ENCODE peak calls at places on chromosome 9, in four cellular contexts. E is AG09319, V is uterus, B is choroid plexus epithelial cell. R is an unnamed sample.

GRCh38 chr9:125851971-125852370 is 104.8 kb downstream of the PBX3 start:
- DNase-seq in B (no peak), V (no peak), E (no peak), R (no peak)

GRCh38 chr9:131545003-131545785 is at the start of gene PRRT1B:
- DNase-seq in E (no peak), V (no peak), B (peak), R (no peak)

GRCh38 chr9:131610231-131610761 is 65.0 kb downstream of the PRRT1B start:
- DNase-seq in B (no peak), V (peak), E (peak), R (no peak)

GRCh38 chr9:132857601-132858342 is 20.3 kb downstream of the AK8 start:
- DNase-seq in V (no peak), E (no peak), B (peak), R (no peak)

GRCh38 chr9:99187311-99187710 is 34.4 kb downstream of the ALG2 start:
- DNase-seq in E (no peak), V (no peak), B (no peak), R (no peak)

GRCh38 chr9:32344551-32345182 is 39.8 kb upstream of the ACO1 start:
- DNase-seq in E (no peak), B (peak), V (no peak), R (no peak)

GRCh38 chr9:27247756-27248155 is 49.2 kb downstream of the EQTN start:
- DNase-seq in B (peak), E (peak), V (no peak), R (no peak)

GRCh38 chr9:14209399-14209990 is 104.4 kb downstream of the NFIB start:
- DNase-seq in E (no peak), V (no peak), B (no peak), R (no peak)

GRCh38 chr9:88388886-88389617 is 808 bp downstream of the SPIN1 start:
- DNase-seq in E (peak), V (peak), B (peak), R (no peak)

GRCh38 chr9:131608469-131609115 is 63.3 kb downstream of the PRRT1B start:
- DNase-seq in B (peak), E (peak), V (peak), R (peak)

GRCh38 chr9:776086-776485 is 65.4 kb upstream of the DMRT1 start:
- DNase-seq in E (no peak), V (no peak), B (no peak), R (no peak)

GRCh38 chr9:33193818-33194217 is 26.7 kb upstream of the B4GALT1 start:
- DNase-seq in V (no peak), B (no peak), E (no peak), R (no peak)

GRCh38 chr9:126478216-126478981 is 135.3 kb upstream of the LMX1B start:
- DNase-seq in V (no peak), E (no peak), B (no peak), R (no peak)

GRCh38 chr9:109652971-109653370 is 127.0 kb upstream of the PALM2AKAP2 start:
- DNase-seq in E (no peak), V (no peak), B (peak), R (no peak)

GRCh38 chr9:95773061-95773433 is 102.4 kb upstream of the ERCC6L2 start:
- DNase-seq in B (peak), E (no peak), V (no peak), R (peak)

GRCh38 chr9:3479516-3480352 is 46.1 kb downstream of the RFX3 start:
- DNase-seq in B (no peak), V (no peak), E (no peak), R (no peak)

GRCh38 chr9:36008774-36009300 is 27.9 kb upstream of the RECK start:
- DNase-seq in B (peak), E (peak), V (peak), R (no peak)

GRCh38 chr9:77899679-77900354 is 131.8 kb downstream of the GNAQ start:
- DNase-seq in V (no peak), B (peak), E (no peak), R (no peak)

GRCh38 chr9:30160570-30160969 is 2223.9 kb upstream of the ACO1 start:
- DNase-seq in V (no peak), E (no peak), B (no peak), R (no peak)

GRCh38 chr9:132383462-132383883 is 23.2 kb downstream of the TTF1 start:
- DNase-seq in E (no peak), B (no peak), V (no peak), R (no peak)

GRCh38 chr9:129270205-129270604 is 92.1 kb upstream of the IER5L start:
- DNase-seq in B (no peak), V (no peak), E (no peak), R (no peak)

GRCh38 chr9:107739601-107740082 is 250.1 kb upstream of the KLF4 start:
- DNase-seq in V (peak), E (peak), B (no peak), R (no peak)

GRCh38 chr9:33623658-33624586 is 99.9 kb downstream of the ANKRD18B start:
- DNase-seq in V (peak), E (peak), B (peak), R (peak)

GRCh38 chr9:4987996-4988421 is 2.9 kb downstream of the JAK2 start:
- DNase-seq in B (peak), V (peak), E (peak), R (no peak)

GRCh38 chr9:21803674-21804048 is 1.2 kb downstream of the MTAP start:
- DNase-seq in B (no peak), E (no peak), V (no peak), R (no peak)

GRCh38 chr9:88183798-88184495 is 45.7 kb upstream of the SPATA31C2 start:
- DNase-seq in V (no peak), B (peak), E (no peak), R (no peak)

GRCh38 chr9:10366171-10366779 is 246.5 kb downstream of the PTPRD start:
- DNase-seq in V (no peak), E (no peak), B (peak), R (no peak)

GRCh38 chr9:70403166-70403565 is 11.3 kb downstream of the KLF9 start:
- DNase-seq in E (no peak), V (peak), B (no peak), R (no peak)

GRCh38 chr9:135550344-135550918 is 4.5 kb downstream of the OBP2A start:
- DNase-seq in V (no peak), E (no peak), B (no peak), R (no peak)

GRCh38 chr9:135552698-135553161 is 6.8 kb downstream of the OBP2A start:
- DNase-seq in E (no peak), V (no peak), B (no peak), R (no peak)

GRCh38 chr9:135551456-135551855 is 5.5 kb downstream of the OBP2A start:
- DNase-seq in B (no peak), E (no peak), V (no peak), R (no peak)

GRCh38 chr9:135551031-135551430 is 5.1 kb downstream of the OBP2A start:
- DNase-seq in E (no peak), V (no peak), B (no peak), R (no peak)

DNA sequence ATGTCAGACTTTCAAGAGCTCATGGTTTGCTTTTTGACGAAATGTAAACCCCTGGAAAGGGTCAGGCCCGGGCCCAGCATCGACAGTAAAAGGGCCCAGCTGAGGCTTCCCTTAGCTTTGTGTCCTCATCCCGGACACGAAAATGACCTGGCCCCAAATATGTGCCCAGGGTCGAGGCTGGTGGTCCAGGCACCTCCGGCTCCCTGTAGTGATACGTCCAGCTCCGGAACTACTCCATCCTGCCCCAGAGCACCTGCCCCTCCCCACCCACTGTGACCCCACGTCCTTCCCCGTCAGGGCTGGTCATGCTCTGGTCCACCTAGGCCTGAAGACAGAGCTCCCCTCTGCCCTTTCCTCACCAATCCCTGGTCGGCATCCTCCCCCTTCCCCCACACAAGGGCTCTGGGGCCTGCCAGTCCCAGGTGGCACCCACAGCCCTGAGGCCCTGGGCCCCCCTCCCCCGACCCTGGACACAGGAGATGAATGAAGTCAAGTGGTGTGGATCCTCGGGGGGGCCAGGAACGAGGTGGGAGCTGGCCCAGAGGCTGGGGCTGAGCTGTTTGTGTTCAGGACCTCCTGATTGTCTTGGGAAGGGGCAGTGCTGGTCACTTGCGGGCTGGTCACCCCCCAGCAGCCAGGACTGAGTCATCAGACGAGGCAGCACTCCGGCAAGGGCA is 6.2 kb downstream of the OBP2A start:
- DNase-seq in E (no peak), B (no peak), V (no peak), R (no peak)
- TF ChIP-seq CTCF in E (no peak), B (no peak), V (no peak), R (no peak)

GRCh38 chr9:134504106-134504385 is 137.6 kb upstream of the COL5A1 start:
- DNase-seq in V (no peak), B (no peak), E (no peak), R (no peak)

GRCh38 chr9:134500931-134501265 is 140.7 kb upstream of the COL5A1 start:
- DNase-seq in B (no peak), E (no peak), V (no peak), R (no peak)

GRCh38 chr9:134501266-134502181 is 140.1 kb upstream of the COL5A1 start:
- DNase-seq in B (no peak), V (no peak), E (no peak), R (no peak)

GRCh38 chr9:134503301-134504105 is 138.1 kb upstream of the COL5A1 start:
- DNase-seq in V (no peak), B (no peak), E (no peak), R (no peak)

GRCh38 chr9:134502261-134503211 is 139.1 kb upstream of the COL5A1 start:
- DNase-seq in B (peak), E (peak), V (peak), R (peak)
- TF ChIP-seq CTCF in B (no peak), E (no peak), V (no peak), R (no peak)

GRCh38 chr9:121902483-121903135 is 190.5 kb downstream of the TTLL11 start:
- DNase-seq in V (peak), B (peak), E (peak), R (peak)
- TF ChIP-seq CTCF in V (no peak), B (no peak), E (no peak), R (no peak)

GRCh38 chr9:37800631-37801286 is at the start of gene DCAF10:
- DNase-seq in E (peak), B (peak), V (peak), R (no peak)
- TF ChIP-seq CTCF in E (no peak), B (peak), V (no peak), R (no peak)